ENCODE peak calls at places on chromosomes 3 and 15, in four cellular contexts. One of them, this sample, is unnamed.

GRCh38 chr3:142993958-142994442 is 7.4 kb upstream of the U2SURP start:
- DNase-seq in fibroblast of gingiva: peak
- DNase-seq in IMR-90: peak
- DNase-seq in transverse colon: peak
- DNase-seq in this sample: peak

GRCh38 chr3:126746395-126747177 is 42.5 kb downstream of the CHCHD6 start:
- DNase-seq in fibroblast of gingiva: no peak
- DNase-seq in IMR-90: peak
- DNase-seq in transverse colon: no peak
- DNase-seq in this sample: peak

GRCh38 chr3:11373235-11373634 is 101.0 kb downstream of the ATG7 start:
- DNase-seq in fibroblast of gingiva: no peak
- DNase-seq in IMR-90: no peak
- DNase-seq in transverse colon: no peak
- DNase-seq in this sample: no peak

GRCh38 chr3:42273351-42273750 is 7.4 kb upstream of the CCK start:
- DNase-seq in fibroblast of gingiva: no peak
- DNase-seq in IMR-90: no peak
- DNase-seq in transverse colon: no peak
- DNase-seq in this sample: no peak

GRCh38 chr3:76679510-76679909 is 360.4 kb upstream of the ROBO2 start:
- DNase-seq in fibroblast of gingiva: no peak
- DNase-seq in IMR-90: no peak
- DNase-seq in transverse colon: no peak
- DNase-seq in this sample: no peak

GRCh38 chr15:57668074-57668473 is 38.4 kb upstream of the POLR2M start:
- DNase-seq in fibroblast of gingiva: no peak
- DNase-seq in IMR-90: no peak
- DNase-seq in transverse colon: no peak
- DNase-seq in this sample: no peak

GRCh38 chr3:40186508-40186907 is 123.0 kb upstream of the EIF1B start:
- DNase-seq in fibroblast of gingiva: no peak
- DNase-seq in IMR-90: no peak
- DNase-seq in transverse colon: peak
- DNase-seq in this sample: no peak

GRCh38 chr15:63503739-63504246 is 600 bp upstream of the USP3 start:
- DNase-seq in fibroblast of gingiva: peak
- DNase-seq in IMR-90: peak
- DNase-seq in transverse colon: peak
- DNase-seq in this sample: peak

GRCh38 chr3:2711081-2711480 is 399.1 kb downstream of the IL5RA start:
- DNase-seq in fibroblast of gingiva: no peak
- DNase-seq in IMR-90: no peak
- DNase-seq in transverse colon: no peak
- DNase-seq in this sample: no peak

GRCh38 chr3:48065035-48065434 is 48.8 kb upstream of the MAP4 start:
- DNase-seq in fibroblast of gingiva: no peak
- DNase-seq in IMR-90: peak
- DNase-seq in transverse colon: no peak
- DNase-seq in this sample: no peak

GRCh38 chr3:183185696-183186095 is 23.2 kb upstream of the LAMP3 start:
- DNase-seq in fibroblast of gingiva: peak
- DNase-seq in IMR-90: peak
- DNase-seq in transverse colon: no peak
- DNase-seq in this sample: no peak

GRCh38 chr3:149813367-149814281 is 609 bp downstream of the RNF13 start:
- DNase-seq in fibroblast of gingiva: peak
- DNase-seq in IMR-90: peak
- DNase-seq in transverse colon: peak
- DNase-seq in this sample: no peak